ENCODE peak calls at places on chromosomes 13 and 19, in nine cellular contexts. One of them, this sample, is unnamed.

GRCh38 chr19:44988896-44989563 is 12.2 kb upstream of the RELB start:
- DNase-seq in uterus: peak; percentile 61
- DNase-seq in HL-60: peak; percentile 23
- DNase-seq in heart right ventricle: peak; percentile 60
- DNase-seq in tibial artery: peak; percentile 31
- DNase-seq in BJ: no peak
- DNase-seq in HCT116: peak; percentile 26
- DNase-seq in endodermal cell: peak; percentile 92
- DNase-seq in colonic mucosa: peak; percentile 75
- DNase-seq in this sample: peak; percentile 29

GRCh38 chr13:60448907-60449510 is 52.0 kb downstream of the TDRD3 start:
- DNase-seq in uterus: no peak
- DNase-seq in HL-60: peak; percentile 10
- DNase-seq in heart right ventricle: peak; percentile 24
- DNase-seq in tibial artery: no peak
- DNase-seq in BJ: peak; percentile 11
- DNase-seq in HCT116: peak; percentile 28
- DNase-seq in endodermal cell: peak; percentile 50
- DNase-seq in colonic mucosa: peak; percentile 29
- DNase-seq in this sample: peak; percentile 32

GRCh38 chr19:1524206-1524971 is 512 bp downstream of the PLK5 start:
- DNase-seq in uterus: no peak
- DNase-seq in HL-60: no peak
- DNase-seq in heart right ventricle: no peak
- DNase-seq in tibial artery: no peak
- DNase-seq in BJ: no peak
- DNase-seq in HCT116: no peak
- DNase-seq in endodermal cell: no peak
- DNase-seq in colonic mucosa: no peak
- DNase-seq in this sample: no peak

GRCh38 chr13:73303858-73304257 is 245.1 kb downstream of the KLF5 start:
- DNase-seq in uterus: no peak
- DNase-seq in HL-60: no peak
- DNase-seq in heart right ventricle: no peak
- DNase-seq in tibial artery: no peak
- DNase-seq in BJ: peak; percentile 9
- DNase-seq in HCT116: no peak
- DNase-seq in endodermal cell: peak; percentile 53
- DNase-seq in colonic mucosa: no peak
- DNase-seq in this sample: no peak

GRCh38 chr19:4764290-4764660 is 27.3 kb upstream of the FEM1A start:
- DNase-seq in uterus: no peak
- DNase-seq in HL-60: no peak
- DNase-seq in heart right ventricle: no peak
- DNase-seq in tibial artery: no peak
- DNase-seq in BJ: no peak
- DNase-seq in HCT116: no peak
- DNase-seq in endodermal cell: no peak
- DNase-seq in colonic mucosa: no peak
- DNase-seq in this sample: no peak

GRCh38 chr13:99228737-99229691 is 28.4 kb downstream of the UBAC2 start:
- DNase-seq in uterus: no peak
- DNase-seq in HL-60: no peak
- DNase-seq in heart right ventricle: no peak
- DNase-seq in tibial artery: no peak
- DNase-seq in BJ: peak; percentile 84
- DNase-seq in HCT116: no peak
- DNase-seq in endodermal cell: no peak
- DNase-seq in colonic mucosa: no peak
- DNase-seq in this sample: no peak

GRCh38 chr19:48596679-48597465 is 9.7 kb upstream of the SPACA4 start:
- DNase-seq in uterus: no peak
- DNase-seq in HL-60: no peak
- DNase-seq in heart right ventricle: no peak
- DNase-seq in tibial artery: no peak
- DNase-seq in BJ: no peak
- DNase-seq in HCT116: no peak
- DNase-seq in endodermal cell: no peak
- DNase-seq in colonic mucosa: no peak
- DNase-seq in this sample: no peak

GRCh38 chr13:74128171-74128767 is 5.9 kb downstream of the KLF12 start:
- DNase-seq in uterus: no peak
- DNase-seq in HL-60: no peak
- DNase-seq in heart right ventricle: no peak
- DNase-seq in tibial artery: no peak
- DNase-seq in BJ: no peak
- DNase-seq in HCT116: no peak
- DNase-seq in endodermal cell: no peak
- DNase-seq in colonic mucosa: no peak
- DNase-seq in this sample: no peak

GRCh38 chr13:99083976-99084375 is 106.1 kb upstream of the DOCK9 start:
- DNase-seq in uterus: no peak
- DNase-seq in HL-60: no peak
- DNase-seq in heart right ventricle: no peak
- DNase-seq in tibial artery: no peak
- DNase-seq in BJ: no peak
- DNase-seq in HCT116: no peak
- DNase-seq in endodermal cell: no peak
- DNase-seq in colonic mucosa: no peak
- DNase-seq in this sample: no peak

GRCh38 chr19:11813801-11814706 is at the start of gene ZNF440:
- DNase-seq in uterus: peak; percentile 96
- DNase-seq in HL-60: peak; percentile 59
- DNase-seq in heart right ventricle: peak; percentile 97
- DNase-seq in tibial artery: peak; percentile 97
- DNase-seq in BJ: peak; percentile 71
- DNase-seq in HCT116: peak; percentile 83
- DNase-seq in endodermal cell: peak; percentile 99
- DNase-seq in colonic mucosa: peak; percentile 98
- DNase-seq in this sample: peak; percentile 76

GRCh38 chr13:36531746-36532486 is 99.6 kb downstream of the CCNA1 start:
- DNase-seq in uterus: no peak
- DNase-seq in HL-60: peak; percentile 4
- DNase-seq in heart right ventricle: no peak
- DNase-seq in tibial artery: no peak
- DNase-seq in BJ: no peak
- DNase-seq in HCT116: no peak
- DNase-seq in endodermal cell: no peak
- DNase-seq in colonic mucosa: no peak
- DNase-seq in this sample: no peak

GRCh38 chr19:58409010-58409790 is 751 bp downstream of the ZNF584 start:
- DNase-seq in uterus: no peak
- DNase-seq in HL-60: no peak
- DNase-seq in heart right ventricle: no peak
- DNase-seq in tibial artery: no peak
- DNase-seq in BJ: no peak
- DNase-seq in HCT116: no peak
- DNase-seq in endodermal cell: peak; percentile 65
- DNase-seq in colonic mucosa: no peak
- DNase-seq in this sample: no peak

GRCh38 chr13:28012896-28013295 is 24.4 kb upstream of the URAD start:
- DNase-seq in uterus: no peak
- DNase-seq in HL-60: no peak
- DNase-seq in heart right ventricle: no peak
- DNase-seq in tibial artery: no peak
- DNase-seq in BJ: no peak
- DNase-seq in HCT116: no peak
- DNase-seq in endodermal cell: no peak
- DNase-seq in colonic mucosa: no peak
- DNase-seq in this sample: no peak

GRCh38 chr13:23710366-23710765 is 140.2 kb downstream of the TNFRSF19 start:
- DNase-seq in uterus: no peak
- DNase-seq in HL-60: no peak
- DNase-seq in heart right ventricle: no peak
- DNase-seq in tibial artery: no peak
- DNase-seq in BJ: no peak
- DNase-seq in HCT116: no peak
- DNase-seq in endodermal cell: no peak
- DNase-seq in colonic mucosa: no peak
- DNase-seq in this sample: no peak

GRCh38 chr13:23711355-23711754 is 141.1 kb downstream of the TNFRSF19 start:
- DNase-seq in uterus: no peak
- DNase-seq in HL-60: no peak
- DNase-seq in heart right ventricle: no peak
- DNase-seq in tibial artery: no peak
- DNase-seq in BJ: no peak
- DNase-seq in HCT116: no peak
- DNase-seq in endodermal cell: no peak
- DNase-seq in colonic mucosa: no peak
- DNase-seq in this sample: no peak

GRCh38 chr13:23709521-23709920 is 139.3 kb downstream of the TNFRSF19 start:
- DNase-seq in uterus: no peak
- DNase-seq in HL-60: no peak
- DNase-seq in heart right ventricle: peak; percentile 27
- DNase-seq in tibial artery: no peak
- DNase-seq in BJ: no peak
- DNase-seq in HCT116: no peak
- DNase-seq in endodermal cell: no peak
- DNase-seq in colonic mucosa: no peak
- DNase-seq in this sample: no peak

GRCh38 chr13:23705578-23705977 is 135.4 kb downstream of the TNFRSF19 start:
- DNase-seq in uterus: no peak
- DNase-seq in HL-60: no peak
- DNase-seq in heart right ventricle: no peak
- DNase-seq in tibial artery: no peak
- DNase-seq in BJ: no peak
- DNase-seq in HCT116: no peak
- DNase-seq in endodermal cell: no peak
- DNase-seq in colonic mucosa: no peak
- DNase-seq in this sample: no peak

DNA sequence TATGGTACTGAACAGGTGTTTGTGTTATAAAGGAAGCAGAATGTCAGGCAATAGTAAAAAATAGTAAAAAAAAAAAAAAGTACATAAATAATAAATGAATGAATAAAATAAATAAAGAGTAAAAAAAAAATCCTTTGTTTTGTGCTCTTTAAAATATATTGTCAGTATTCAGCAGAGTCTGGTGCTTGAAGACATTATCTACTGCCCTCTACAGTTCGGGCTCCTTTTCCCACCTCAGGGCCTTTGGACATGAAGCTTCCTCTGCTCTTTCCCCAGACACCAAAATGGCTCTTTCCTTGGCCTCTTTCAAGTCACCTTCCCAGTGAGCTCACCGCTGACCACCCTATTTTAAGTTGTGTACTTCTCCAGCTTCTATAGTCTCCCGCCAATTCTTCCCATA is 137.5 kb downstream of the TNFRSF19 start:
- DNase-seq in uterus: no peak
- DNase-seq in HL-60: no peak
- DNase-seq in heart right ventricle: no peak
- DNase-seq in tibial artery: no peak
- DNase-seq in BJ: no peak
- DNase-seq in HCT116: peak; percentile 24
- DNase-seq in endodermal cell: no peak
- DNase-seq in colonic mucosa: no peak
- DNase-seq in this sample: no peak
- TF ChIP-seq CTCF in uterus: no peak
- TF ChIP-seq CTCF in HL-60: no peak
- TF ChIP-seq CTCF in heart right ventricle: peak; percentile 37
- TF ChIP-seq CTCF in tibial artery: no peak
- TF ChIP-seq CTCF in BJ: peak; percentile 43
- TF ChIP-seq CTCF in HCT116: peak; percentile 39
- TF ChIP-seq CTCF in endodermal cell: peak; percentile 56
- TF ChIP-seq CTCF in colonic mucosa: no peak
- TF ChIP-seq CTCF in this sample: peak; percentile 35

GRCh38 chr19:18895038-18895827 is 725 bp downstream of the CERS1 start:
- DNase-seq in uterus: no peak
- DNase-seq in HL-60: no peak
- DNase-seq in heart right ventricle: no peak
- DNase-seq in tibial artery: peak; percentile 40
- DNase-seq in BJ: no peak
- DNase-seq in HCT116: peak; percentile 38
- DNase-seq in endodermal cell: peak; percentile 93
- DNase-seq in colonic mucosa: no peak
- DNase-seq in this sample: no peak
- H3K4me3 ChIP-seq in uterus: peak overlapping the region; percentile 17
- H3K4me3 ChIP-seq in HL-60: peak overlapping the region; percentile 57
- H3K4me3 ChIP-seq in heart right ventricle: peak overlapping the region; percentile 55
- H3K4me3 ChIP-seq in tibial artery: peak overlapping the region; percentile 43
- H3K4me3 ChIP-seq in BJ: peak overlapping the region; percentile 42
- H3K4me3 ChIP-seq in HCT116: peak overlapping the region; percentile 35
- H3K4me3 ChIP-seq in endodermal cell: peak overlapping the region; percentile 78
- H3K4me3 ChIP-seq in colonic mucosa: peak overlapping the region; percentile 13
- H3K4me3 ChIP-seq in this sample: peak overlapping the region; percentile 53

DNA sequence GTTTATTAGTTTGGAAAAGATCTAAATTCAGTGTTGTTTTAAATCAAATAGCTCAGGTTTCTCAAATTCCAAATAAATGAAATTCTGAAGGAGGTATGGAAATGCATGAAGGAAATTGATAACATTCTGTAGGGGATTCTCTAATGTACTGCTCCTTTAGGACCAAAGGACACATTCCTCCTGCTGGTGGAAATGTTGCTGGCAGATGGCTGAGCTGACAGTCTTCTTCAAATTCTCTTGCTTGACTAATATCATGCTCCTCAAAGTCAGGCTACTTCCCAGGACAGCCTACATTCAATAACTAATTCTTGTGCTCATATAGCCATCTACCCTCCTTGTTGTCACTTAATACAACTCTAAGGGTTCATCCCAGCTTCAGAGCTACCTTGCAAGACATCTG is 1118.5 kb downstream of the PCDH9 start:
- DNase-seq in uterus: no peak
- DNase-seq in HL-60: no peak
- DNase-seq in heart right ventricle: no peak
- DNase-seq in tibial artery: no peak
- DNase-seq in BJ: no peak
- DNase-seq in HCT116: no peak
- DNase-seq in endodermal cell: peak; percentile 52
- DNase-seq in colonic mucosa: no peak
- DNase-seq in this sample: no peak
- TF ChIP-seq CTCF in uterus: no peak
- TF ChIP-seq CTCF in HL-60: no peak
- TF ChIP-seq CTCF in heart right ventricle: no peak
- TF ChIP-seq CTCF in tibial artery: no peak
- TF ChIP-seq CTCF in BJ: no peak
- TF ChIP-seq CTCF in HCT116: peak; percentile 8
- TF ChIP-seq CTCF in endodermal cell: peak; percentile 67
- TF ChIP-seq CTCF in colonic mucosa: no peak
- TF ChIP-seq CTCF in this sample: no peak

DNA sequence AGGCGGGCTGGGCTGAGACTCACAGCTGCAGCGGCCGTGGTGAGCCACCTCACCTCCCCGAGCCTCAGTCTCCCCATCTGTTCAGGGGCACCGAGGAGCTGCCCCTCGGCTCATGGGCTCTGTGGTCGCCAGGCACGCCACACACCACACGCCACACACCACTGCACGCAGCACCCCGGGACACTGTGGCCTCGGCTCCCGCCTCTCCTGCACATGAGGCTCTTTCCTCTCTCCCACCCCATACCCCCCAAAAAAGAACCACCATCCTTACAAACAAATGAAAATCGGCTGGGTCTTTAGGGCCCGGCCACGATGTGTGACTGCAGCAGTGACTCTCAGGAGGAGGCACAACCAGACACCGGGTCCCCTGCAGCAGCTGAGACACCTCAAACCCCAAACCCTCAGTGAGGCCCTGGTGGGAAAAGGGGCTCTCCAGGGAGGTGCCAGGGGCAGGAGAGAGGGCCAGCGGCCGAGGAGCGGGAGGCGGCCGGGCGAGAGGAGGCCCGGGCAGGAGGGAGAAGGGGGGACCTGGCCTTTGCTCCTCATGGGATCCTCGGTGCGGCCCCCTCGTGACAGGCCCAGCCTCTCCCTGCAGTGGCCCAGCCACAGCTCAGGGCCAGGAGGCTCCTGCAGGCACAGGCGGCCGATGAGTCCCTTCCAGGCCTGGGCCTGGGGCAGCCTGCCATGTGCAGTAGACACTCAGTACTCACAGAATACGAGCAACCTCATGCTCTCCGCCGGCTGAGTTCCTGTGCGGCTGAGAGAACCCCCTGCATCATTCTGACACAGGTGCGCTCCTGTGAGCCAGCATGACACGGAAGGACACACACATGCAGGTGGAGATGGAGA is 66.3 kb downstream of the RASA3 start:
- DNase-seq in uterus: no peak
- DNase-seq in HL-60: no peak
- DNase-seq in heart right ventricle: peak; percentile 38
- DNase-seq in tibial artery: no peak
- DNase-seq in BJ: no peak
- DNase-seq in HCT116: no peak
- DNase-seq in endodermal cell: no peak
- DNase-seq in colonic mucosa: no peak
- DNase-seq in this sample: no peak
- H3K4me3 ChIP-seq in uterus: no peak overlapping the region
- H3K4me3 ChIP-seq in HL-60: no peak overlapping the region
- H3K4me3 ChIP-seq in heart right ventricle: no peak overlapping the region
- H3K4me3 ChIP-seq in tibial artery: peak overlapping the region; percentile 51
- H3K4me3 ChIP-seq in BJ: no peak overlapping the region
- H3K4me3 ChIP-seq in HCT116: no peak overlapping the region
- H3K4me3 ChIP-seq in endodermal cell: no peak overlapping the region
- H3K4me3 ChIP-seq in colonic mucosa: no peak overlapping the region
- H3K4me3 ChIP-seq in this sample: peak overlapping the region; percentile 28